ENCODE peak calls at places on chromosomes 7 and 10, in four cellular contexts. F is putamen, L is body of pancreas, S is A549. N is an unnamed sample.

GRCh38 chr10:34378297-34378696 is 436.8 kb downstream of the PARD3 start:
- DNase-seq in F (no peak), L (no peak), S (no peak), N (no peak)

GRCh38 chr7:35430547-35431153 is 176.8 kb upstream of the TBX20 start:
- DNase-seq in F (no peak), L (no peak), S (peak; percentile 41), N (no peak)

GRCh38 chr7:24573554-24574338 is 494 bp downstream of the PALS2 start:
- DNase-seq in F (no peak), L (peak; percentile 50), S (peak; percentile 44), N (no peak)

GRCh38 chr7:94662548-94662947 is 6.6 kb upstream of the SGCE start:
- DNase-seq in F (no peak), L (no peak), S (no peak), N (no peak)

GRCh38 chr7:946256-946996 is 8.1 kb downstream of the ADAP1 start:
- DNase-seq in F (no peak), L (no peak), S (no peak), N (no peak)

GRCh38 chr10:1465421-1465902 is 271.9 kb downstream of the ADARB2 start:
- DNase-seq in F (no peak), L (no peak), S (no peak), N (no peak)

GRCh38 chr7:5215313-5215712 is 25.3 kb downstream of the WIPI2 start:
- DNase-seq in F (no peak), L (no peak), S (no peak), N (no peak)

GRCh38 chr10:51244308-51244707 is 170.0 kb downstream of the PRKG1 start:
- DNase-seq in F (no peak), L (no peak), S (no peak), N (no peak)

GRCh38 chr10:75547391-75548298 is 116.2 kb downstream of the LRMDA start:
- DNase-seq in F (no peak), L (no peak), S (no peak), N (no peak)

GRCh38 chr10:112848868-112849267 is 101.2 kb upstream of the TCF7L2 start:
- DNase-seq in F (no peak), L (no peak), S (no peak), N (no peak)

GRCh38 chr10:4050061-4050460 is 265.1 kb upstream of the KLF6 start:
- DNase-seq in F (no peak), L (no peak), S (no peak), N (no peak)

GRCh38 chr7:102261451-102261850 is 25.2 kb upstream of the SH2B2 start:
- DNase-seq in F (no peak), L (no peak), S (no peak), N (peak; percentile 48)

GRCh38 chr7:18978108-18978495 is 139.3 kb downstream of the TWIST1 start:
- DNase-seq in F (no peak), L (no peak), S (peak; percentile 6), N (no peak)

GRCh38 chr10:68239069-68239468 is 7.2 kb upstream of the ATOH7 start:
- DNase-seq in F (no peak), L (no peak), S (no peak), N (no peak)

GRCh38 chr10:124142296-124142853 is 49.0 kb upstream of the CHST15 start:
- DNase-seq in F (no peak), L (no peak), S (no peak), N (no peak)

GRCh38 chr10:3511483-3511882 is 273.5 kb downstream of the KLF6 start:
- DNase-seq in F (no peak), L (no peak), S (no peak), N (no peak)

GRCh38 chr10:72485701-72486100 is 131.0 kb upstream of the DNAJB12 start:
- DNase-seq in F (no peak), L (no peak), S (no peak), N (no peak)

GRCh38 chr10:73088304-73088703 is 8.4 kb downstream of the P4HA1 start:
- DNase-seq in F (no peak), L (no peak), S (no peak), N (no peak)

GRCh38 chr10:104197364-104197763 is 34.8 kb downstream of the CFAP43 start:
- DNase-seq in F (no peak), L (no peak), S (no peak), N (no peak)

GRCh38 chr7:89028319-89028718 is 232.8 kb upstream of the TEX47 start:
- DNase-seq in F (no peak), L (no peak), S (no peak), N (no peak)